ENCODE peak calls at places on chromosomes 5 and 9, in six cellular contexts. B is HepG2, Y is ovary, E is suprapubic skin, S is tibial nerve, J is A549. N is an unnamed sample. For H3K4me1, the result is how much of the 10 kb centered on the place peaks cover.

GRCh38 chr5:160769264-160769663 is 82.7 kb downstream of the ATP10B start:
- DNase-seq in S (no peak), E (no peak), Y (no peak), B (no peak), J (no peak), N (no peak)

GRCh38 chr9:93270976-93271375 is 87.0 kb downstream of the WNK2 start:
- DNase-seq in S (no peak), Y (no peak), B (no peak), E (no peak), J (no peak), N (peak)

GRCh38 chr5:84403773-84404172 is 19.1 kb upstream of the EDIL3 start:
- DNase-seq in Y (no peak), J (no peak), S (no peak), E (no peak), B (no peak), N (no peak)

GRCh38 chr5:142862585-142862984 is 92.4 kb downstream of the ARHGAP26 start:
- DNase-seq in J (no peak), Y (no peak), S (no peak), E (no peak), B (no peak), N (no peak)

GRCh38 chr5:111748304-111748763 is 8.7 kb downstream of the NREP start:
- DNase-seq in Y (no peak), S (no peak), J (no peak), B (no peak), E (no peak), N (no peak)

GRCh38 chr5:144698454-144698853 is 527.8 kb downstream of the KCTD16 start:
- DNase-seq in Y (no peak), E (no peak), B (no peak), S (no peak), J (no peak), N (no peak)

GRCh38 chr9:109699019-109699418 is 81.0 kb upstream of the PALM2AKAP2 start:
- DNase-seq in B (no peak), Y (no peak), S (no peak), E (no peak), J (no peak), N (no peak)

GRCh38 chr5:140239939-140240700 is 62.8 kb downstream of the PFDN1 start:
- DNase-seq in B (peak), Y (peak), S (peak), J (peak), E (no peak), N (no peak)

GRCh38 chr5:85479849-85480248 is 1095.2 kb upstream of the EDIL3 start:
- DNase-seq in B (no peak), J (no peak), Y (no peak), S (no peak), E (no peak), N (no peak)

GRCh38 chr5:170503970-170504525 is at the start of gene KCNIP1:
- DNase-seq in S (no peak), J (peak), Y (peak), B (no peak), E (no peak), N (no peak)

GRCh38 chr5:151718168-151718567 is 31.5 kb upstream of the SPARC start:
- DNase-seq in B (no peak), S (no peak), J (no peak), E (no peak), Y (no peak), N (no peak)

GRCh38 chr5:14487101-14487895 is 94.3 kb upstream of the OTULINL start:
- DNase-seq in J (no peak), E (no peak), S (no peak), B (no peak), Y (no peak), N (no peak)

GRCh38 chr5:1282139-1282992 is 12.5 kb downstream of the TERT start:
- DNase-seq in E (peak), S (no peak), B (no peak), Y (peak), J (no peak), N (no peak)

GRCh38 chr9:116656977-116657376 is 30.1 kb upstream of the TRIM32 start:
- DNase-seq in B (no peak), J (no peak), Y (no peak), E (no peak), S (no peak), N (no peak)

GRCh38 chr5:160252916-160253315 is 23.6 kb downstream of the FABP6 start:
- DNase-seq in E (no peak), S (no peak), Y (no peak), J (no peak), B (no peak), N (no peak)

GRCh38 chr5:34847056-34847455 is 8.1 kb downstream of the TTC23L start:
- DNase-seq in J (no peak), E (no peak), Y (no peak), S (no peak), B (no peak), N (no peak)

GRCh38 chr5:173762045-173762444 is 126.1 kb upstream of the CPEB4 start:
- DNase-seq in E (no peak), S (no peak), J (no peak), Y (no peak), B (no peak), N (no peak)

GRCh38 chr5:175035882-175036533 is 311.6 kb downstream of the MSX2 start:
- DNase-seq in S (no peak), J (peak), B (no peak), E (no peak), Y (no peak), N (no peak)

GRCh38 chr9:132069046-132069898 is 10.4 kb downstream of the MED27 start:
- DNase-seq in E (no peak), B (no peak), J (no peak), Y (no peak), S (no peak), N (no peak)

GRCh38 chr5:7869474-7870136 is 657 bp downstream of the MTRR start:
- DNase-seq in J (no peak), S (no peak), B (no peak), Y (no peak), E (no peak), N (no peak)

GRCh38 chr9:137341227-137341626 is 39.2 kb upstream of the NRARP start:
- DNase-seq in E (no peak), S (no peak), J (no peak), Y (no peak), B (no peak), N (no peak)

GRCh38 chr5:173616577-173617118 is at the start of gene BOD1:
- DNase-seq in B (peak), J (peak), S (peak), Y (peak), E (peak), N (peak)

GRCh38 chr9:109856785-109857184 is 76.8 kb downstream of the PALM2AKAP2 start:
- DNase-seq in B (no peak), S (no peak), Y (peak), E (no peak), J (no peak), N (no peak)

GRCh38 chr5:148135091-148136048 is 33.0 kb upstream of the SPINK14 start:
- DNase-seq in E (no peak), S (no peak), J (no peak), Y (no peak), B (no peak), N (no peak)

GRCh38 chr9:90872835-90873294 is 71.2 kb downstream of the SYK start:
- DNase-seq in E (no peak), Y (no peak), B (no peak), J (no peak), S (no peak), N (no peak)

GRCh38 chr5:131068893-131069643 is 96.0 kb downstream of the HINT1 start:
- DNase-seq in Y (no peak), S (no peak), J (no peak), E (no peak), B (no peak), N (no peak)

GRCh38 chr9:136295055-136295454 is 8.8 kb downstream of the CCDC187 start:
- DNase-seq in Y (no peak), J (no peak), S (no peak), B (no peak), E (no peak), N (no peak)

GRCh38 chr5:42522783-42523182 is 99.5 kb downstream of the GHR start:
- DNase-seq in S (no peak), E (no peak), B (no peak), Y (no peak), J (no peak), N (no peak)

GRCh38 chr5:158634713-158635112 is 465.0 kb downstream of the EBF1 start:
- DNase-seq in S (no peak), Y (no peak), B (no peak), J (no peak), E (peak), N (no peak)

GRCh38 chr5:457195-457961 is 14.4 kb downstream of the EXOC3 start:
- DNase-seq in E (peak), S (no peak), B (no peak), Y (peak), J (no peak), N (no peak)

GRCh38 chr5:175282611-175283225 is 161.3 kb downstream of the DRD1 start:
- DNase-seq in J (no peak), S (no peak), E (no peak), Y (no peak), B (no peak), N (no peak)

GRCh38 chr9:114314881-114315722 is 7.8 kb upstream of the ORM1 start:
- DNase-seq in B (no peak), Y (peak), J (no peak), S (no peak), E (peak), N (no peak)

GRCh38 chr9:133032171-133032570 is 1.4 kb downstream of the GTF3C5 start:
- DNase-seq in J (no peak), B (no peak), E (no peak), Y (no peak), S (no peak), N (no peak)

GRCh38 chr5:82918311-82919031 is 158.7 kb downstream of the TMEM167A start:
- DNase-seq in J (no peak), S (no peak), B (no peak), E (no peak), Y (no peak), N (no peak)

GRCh38 chr9:114271556-114272510 is 51.1 kb upstream of the ORM1 start:
- DNase-seq in E (peak), J (no peak), Y (peak), B (peak), S (peak), N (no peak)

GRCh38 chr9:81687521-81688261 is 1.7 kb downstream of the TLE1 start:
- DNase-seq in S (peak), B (peak), J (peak), Y (peak), E (peak), N (no peak)

GRCh38 chr9:138069731-138070456 is 192.3 kb downstream of the CACNA1B start:
- DNase-seq in J (no peak), S (no peak), E (no peak), Y (peak), B (no peak), N (no peak)

GRCh38 chr9:37618817-37619216 is 26.4 kb upstream of the TOMM5 start:
- DNase-seq in J (no peak), S (no peak), Y (no peak), B (no peak), E (no peak), N (no peak)

GRCh38 chr5:73564644-73565165 is 734 bp downstream of the ANKRA2 start:
- DNase-seq in B (no peak), Y (no peak), E (no peak), S (no peak), J (no peak), N (no peak)

DNA sequence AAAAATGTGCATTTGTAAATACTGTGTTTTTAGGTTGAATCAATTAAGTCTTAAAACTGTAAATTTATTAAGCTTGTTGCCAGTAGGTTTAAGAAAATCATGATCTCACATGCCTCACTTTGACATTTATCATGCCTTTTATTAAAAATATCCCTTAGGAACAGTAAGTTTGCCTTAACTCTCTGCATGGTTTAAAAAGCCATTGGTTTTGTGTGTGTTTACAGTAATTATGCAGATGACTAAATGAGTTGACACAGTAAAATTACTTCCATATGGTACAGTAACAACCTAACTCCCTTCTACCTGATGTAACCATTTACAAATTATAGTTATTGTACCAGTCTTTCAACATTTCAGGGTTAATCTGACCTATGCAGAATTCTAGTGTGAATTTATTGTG is 6.5 kb downstream of the RPS6 start:
- DNase-seq in J (no peak), Y (no peak), E (no peak), B (no peak), S (no peak), N (no peak)
- TF ChIP-seq POLR2A in J (no peak), Y (no peak), E (no peak), B (no peak), S (no peak), N (no peak)

GRCh38 chr9:20054734-20055133 is 265.9 kb upstream of the SLC24A2 start:
- DNase-seq in B (no peak), Y (no peak), J (no peak), E (no peak), S (no peak), N (no peak)
- H3K4me1 ChIP-seq in B (under half), Y (under half), J (under half), E (under half), S (under half), N (under half)

GRCh38 chr5:51465165-51465564 is 81.9 kb downstream of the ISL1 start:
- DNase-seq in J (no peak), E (no peak), Y (no peak), S (no peak), B (no peak), N (no peak)
- H3K27ac ChIP-seq in J (no peak), E (no peak), Y (no peak), S (no peak), B (no peak), N (no peak)

GRCh38 chr9:125701351-125701750 is 5.7 kb downstream of the MAPKAP1 start:
- DNase-seq in B (no peak), S (no peak), Y (no peak), J (no peak), E (no peak), N (no peak)

GRCh38 chr9:125705893-125706292 is 1.1 kb downstream of the MAPKAP1 start:
- DNase-seq in E (no peak), J (no peak), B (no peak), S (no peak), Y (no peak), N (no peak)

GRCh38 chr9:125703662-125704061 is 3.3 kb downstream of the MAPKAP1 start:
- DNase-seq in Y (no peak), B (no peak), E (no peak), S (no peak), J (no peak), N (no peak)

DNA sequence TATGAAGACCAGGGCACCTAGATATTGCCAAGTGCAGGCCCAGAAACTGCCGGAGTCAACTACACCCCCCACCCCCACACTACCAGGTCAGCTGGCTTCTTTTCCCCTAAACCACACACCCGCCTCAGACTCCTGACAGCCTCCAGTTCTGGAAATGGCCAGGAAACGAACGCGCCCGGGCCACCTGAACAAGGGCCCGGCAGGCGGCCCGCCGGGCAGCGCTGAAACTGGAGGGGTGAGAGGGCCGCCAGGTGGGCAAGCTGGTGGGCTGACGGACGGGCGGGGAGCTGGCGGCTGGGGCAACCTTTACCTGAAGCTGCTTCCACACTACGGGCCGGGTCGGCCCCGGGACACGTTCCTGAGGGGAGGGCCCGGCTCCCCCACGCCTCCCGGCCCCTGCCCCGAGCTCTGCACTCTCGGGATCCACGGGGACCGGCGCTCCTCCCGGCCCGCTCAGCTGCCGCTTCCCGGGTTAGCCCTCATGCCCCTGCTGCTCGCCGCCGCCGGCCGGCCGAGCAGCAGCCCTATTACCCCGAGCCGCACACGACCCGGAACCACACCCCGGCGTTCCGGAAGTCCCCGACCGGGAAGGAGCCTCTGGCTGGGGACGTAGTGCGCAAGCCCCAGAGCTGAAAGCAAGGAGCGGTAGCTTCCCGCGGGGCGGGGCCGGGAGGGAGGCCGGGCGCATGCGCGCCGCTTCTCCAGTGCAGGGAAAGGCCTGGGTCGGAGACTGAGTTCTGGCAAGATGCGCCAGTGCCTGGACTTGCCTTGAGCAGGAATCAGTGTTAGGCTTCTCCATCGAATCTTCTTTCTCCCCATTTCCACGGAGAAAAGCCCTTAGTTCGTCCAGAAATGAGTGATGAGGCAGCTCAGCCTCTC is at the start of gene MAPKAP1:
- DNase-seq in B (peak), J (peak), Y (peak), S (peak), E (peak), N (peak)
- TF ChIP-seq POLR2A in B (peak), J (peak), Y (peak), S (peak), E (peak), N (no peak)

GRCh38 chr5:59587489-59588337 is 305.8 kb downstream of the PDE4D start:
- DNase-seq in J (peak), S (no peak), Y (peak), B (no peak), E (no peak), N (no peak)
- H3K4me1 ChIP-seq in J (under half), S (under half), Y (under half), B (under half), E (under half), N (under half)

GRCh38 chr5:44907396-44907795 is 98.6 kb downstream of the MRPS30 start:
- DNase-seq in S (no peak), B (no peak), J (no peak), Y (no peak), E (no peak), N (no peak)

GRCh38 chr5:44909009-44909408 is 100.3 kb downstream of the MRPS30 start:
- DNase-seq in E (no peak), S (no peak), J (no peak), Y (no peak), B (no peak), N (no peak)

GRCh38 chr5:44914221-44914620 is 105.5 kb downstream of the MRPS30 start:
- DNase-seq in S (no peak), B (no peak), Y (no peak), J (no peak), E (no peak), N (no peak)

GRCh38 chr5:44911501-44911900 is 102.8 kb downstream of the MRPS30 start:
- DNase-seq in S (no peak), E (no peak), B (no peak), J (no peak), Y (no peak), N (no peak)
- H3K27ac ChIP-seq in S (no peak), E (no peak), B (no peak), J (no peak), Y (no peak), N (no peak)

N was measured in esophagus muscularis mucosa.